ENCODE peak calls at places on chromosome 12, in seven cellular contexts. One of them, this sample, is unnamed.

GRCh38 chr12:39671898-39672875 is 52.6 kb upstream of the ABCD2 start:
- ATAC-seq in stimulated activated naive CD8-positive, alpha-beta T cell treated with anti-CD3 and anti-CD28 coated beads, Interleukin-15, Interleukin-2, amounts not matched to agents 100 U/mL and 50 U/mL, for 24 hours: peak
- ATAC-seq in lower lobe of right lung: peak
- ATAC-seq in HepG2: peak
- ATAC-seq in activated naive CD8-positive, alpha-beta T cell treated with anti-CD3 and anti-CD28 coated beads, Interleukin-2, amount 50 U/mL, for 24 hours: peak
- ATAC-seq in naive thymus-derived CD4-positive, alpha-beta T cell: no peak
- ATAC-seq in T-cell: no peak
- ATAC-seq in this sample: no peak

GRCh38 chr12:1339608-1340319 is 254.6 kb downstream of the FBXL14 start:
- ATAC-seq in T-cell: no peak
- ATAC-seq in lower lobe of right lung: no peak
- ATAC-seq in activated naive CD8-positive, alpha-beta T cell treated with anti-CD3 and anti-CD28 coated beads, Interleukin-2, amount 50 U/mL, for 24 hours: no peak
- ATAC-seq in HepG2: peak
- ATAC-seq in naive thymus-derived CD4-positive, alpha-beta T cell: no peak
- ATAC-seq in stimulated activated naive CD8-positive, alpha-beta T cell treated with anti-CD3 and anti-CD28 coated beads, Interleukin-15, Interleukin-2, amounts not matched to agents 100 U/mL and 50 U/mL, for 24 hours: no peak
- ATAC-seq in this sample: no peak

GRCh38 chr12:14289596-14289995 is 75.9 kb upstream of the ATF7IP start:
- ATAC-seq in T-cell: no peak
- ATAC-seq in naive thymus-derived CD4-positive, alpha-beta T cell: no peak
- ATAC-seq in activated naive CD8-positive, alpha-beta T cell treated with anti-CD3 and anti-CD28 coated beads, Interleukin-2, amount 50 U/mL, for 24 hours: no peak
- ATAC-seq in HepG2: no peak
- ATAC-seq in lower lobe of right lung: no peak
- ATAC-seq in stimulated activated naive CD8-positive, alpha-beta T cell treated with anti-CD3 and anti-CD28 coated beads, Interleukin-15, Interleukin-2, amounts not matched to agents 100 U/mL and 50 U/mL, for 24 hours: no peak
- ATAC-seq in this sample: no peak

GRCh38 chr12:123050331-123050809 is 69.9 kb downstream of the ARL6IP4 start:
- ATAC-seq in HepG2: peak
- ATAC-seq in lower lobe of right lung: peak
- ATAC-seq in T-cell: no peak
- ATAC-seq in naive thymus-derived CD4-positive, alpha-beta T cell: no peak
- ATAC-seq in activated naive CD8-positive, alpha-beta T cell treated with anti-CD3 and anti-CD28 coated beads, Interleukin-2, amount 50 U/mL, for 24 hours: peak
- ATAC-seq in stimulated activated naive CD8-positive, alpha-beta T cell treated with anti-CD3 and anti-CD28 coated beads, Interleukin-15, Interleukin-2, amounts not matched to agents 100 U/mL and 50 U/mL, for 24 hours: peak
- ATAC-seq in this sample: peak

GRCh38 chr12:77531912-77532311 is 298.8 kb upstream of the NAV3 start:
- ATAC-seq in lower lobe of right lung: no peak
- ATAC-seq in stimulated activated naive CD8-positive, alpha-beta T cell treated with anti-CD3 and anti-CD28 coated beads, Interleukin-15, Interleukin-2, amounts not matched to agents 100 U/mL and 50 U/mL, for 24 hours: no peak
- ATAC-seq in activated naive CD8-positive, alpha-beta T cell treated with anti-CD3 and anti-CD28 coated beads, Interleukin-2, amount 50 U/mL, for 24 hours: no peak
- ATAC-seq in naive thymus-derived CD4-positive, alpha-beta T cell: no peak
- ATAC-seq in HepG2: no peak
- ATAC-seq in T-cell: no peak
- ATAC-seq in this sample: no peak

GRCh38 chr12:117789195-117789912 is 179.4 kb downstream of the KSR2 start:
- ATAC-seq in naive thymus-derived CD4-positive, alpha-beta T cell: no peak
- ATAC-seq in activated naive CD8-positive, alpha-beta T cell treated with anti-CD3 and anti-CD28 coated beads, Interleukin-2, amount 50 U/mL, for 24 hours: no peak
- ATAC-seq in HepG2: no peak
- ATAC-seq in stimulated activated naive CD8-positive, alpha-beta T cell treated with anti-CD3 and anti-CD28 coated beads, Interleukin-15, Interleukin-2, amounts not matched to agents 100 U/mL and 50 U/mL, for 24 hours: no peak
- ATAC-seq in T-cell: no peak
- ATAC-seq in lower lobe of right lung: no peak
- ATAC-seq in this sample: no peak

GRCh38 chr12:53047221-53048032 is 2.4 kb upstream of the TNS2 start:
- ATAC-seq in naive thymus-derived CD4-positive, alpha-beta T cell: peak
- ATAC-seq in lower lobe of right lung: peak
- ATAC-seq in stimulated activated naive CD8-positive, alpha-beta T cell treated with anti-CD3 and anti-CD28 coated beads, Interleukin-15, Interleukin-2, amounts not matched to agents 100 U/mL and 50 U/mL, for 24 hours: peak
- ATAC-seq in HepG2: peak
- ATAC-seq in activated naive CD8-positive, alpha-beta T cell treated with anti-CD3 and anti-CD28 coated beads, Interleukin-2, amount 50 U/mL, for 24 hours: peak
- ATAC-seq in T-cell: peak
- ATAC-seq in this sample: peak

GRCh38 chr12:113207621-113208040 is 13.6 kb upstream of the TPCN1 start:
- ATAC-seq in activated naive CD8-positive, alpha-beta T cell treated with anti-CD3 and anti-CD28 coated beads, Interleukin-2, amount 50 U/mL, for 24 hours: no peak
- ATAC-seq in T-cell: peak
- ATAC-seq in naive thymus-derived CD4-positive, alpha-beta T cell: peak
- ATAC-seq in stimulated activated naive CD8-positive, alpha-beta T cell treated with anti-CD3 and anti-CD28 coated beads, Interleukin-15, Interleukin-2, amounts not matched to agents 100 U/mL and 50 U/mL, for 24 hours: no peak
- ATAC-seq in lower lobe of right lung: no peak
- ATAC-seq in HepG2: no peak
- ATAC-seq in this sample: no peak

GRCh38 chr12:23495472-23495871 is 454.0 kb downstream of the SOX5 start:
- ATAC-seq in stimulated activated naive CD8-positive, alpha-beta T cell treated with anti-CD3 and anti-CD28 coated beads, Interleukin-15, Interleukin-2, amounts not matched to agents 100 U/mL and 50 U/mL, for 24 hours: no peak
- ATAC-seq in T-cell: no peak
- ATAC-seq in naive thymus-derived CD4-positive, alpha-beta T cell: no peak
- ATAC-seq in activated naive CD8-positive, alpha-beta T cell treated with anti-CD3 and anti-CD28 coated beads, Interleukin-2, amount 50 U/mL, for 24 hours: no peak
- ATAC-seq in HepG2: no peak
- ATAC-seq in lower lobe of right lung: no peak
- ATAC-seq in this sample: no peak

GRCh38 chr12:105292705-105293104 is 37.8 kb upstream of the C12orf75 start:
- ATAC-seq in activated naive CD8-positive, alpha-beta T cell treated with anti-CD3 and anti-CD28 coated beads, Interleukin-2, amount 50 U/mL, for 24 hours: no peak
- ATAC-seq in lower lobe of right lung: no peak
- ATAC-seq in T-cell: no peak
- ATAC-seq in HepG2: no peak
- ATAC-seq in stimulated activated naive CD8-positive, alpha-beta T cell treated with anti-CD3 and anti-CD28 coated beads, Interleukin-15, Interleukin-2, amounts not matched to agents 100 U/mL and 50 U/mL, for 24 hours: no peak
- ATAC-seq in naive thymus-derived CD4-positive, alpha-beta T cell: no peak
- ATAC-seq in this sample: no peak

GRCh38 chr12:122172262-122172939 is 1.6 kb downstream of the IL31 start:
- ATAC-seq in HepG2: peak
- ATAC-seq in lower lobe of right lung: no peak
- ATAC-seq in T-cell: no peak
- ATAC-seq in stimulated activated naive CD8-positive, alpha-beta T cell treated with anti-CD3 and anti-CD28 coated beads, Interleukin-15, Interleukin-2, amounts not matched to agents 100 U/mL and 50 U/mL, for 24 hours: no peak
- ATAC-seq in activated naive CD8-positive, alpha-beta T cell treated with anti-CD3 and anti-CD28 coated beads, Interleukin-2, amount 50 U/mL, for 24 hours: no peak
- ATAC-seq in naive thymus-derived CD4-positive, alpha-beta T cell: no peak
- ATAC-seq in this sample: no peak

GRCh38 chr12:123954647-123955350 is 17.8 kb downstream of the CCDC92 start:
- ATAC-seq in stimulated activated naive CD8-positive, alpha-beta T cell treated with anti-CD3 and anti-CD28 coated beads, Interleukin-15, Interleukin-2, amounts not matched to agents 100 U/mL and 50 U/mL, for 24 hours: no peak
- ATAC-seq in HepG2: no peak
- ATAC-seq in T-cell: no peak
- ATAC-seq in lower lobe of right lung: no peak
- ATAC-seq in naive thymus-derived CD4-positive, alpha-beta T cell: no peak
- ATAC-seq in activated naive CD8-positive, alpha-beta T cell treated with anti-CD3 and anti-CD28 coated beads, Interleukin-2, amount 50 U/mL, for 24 hours: no peak
- ATAC-seq in this sample: no peak

GRCh38 chr12:93848453-93849120 is 171.4 kb downstream of the CRADD start:
- ATAC-seq in T-cell: peak
- ATAC-seq in HepG2: no peak
- ATAC-seq in naive thymus-derived CD4-positive, alpha-beta T cell: peak
- ATAC-seq in stimulated activated naive CD8-positive, alpha-beta T cell treated with anti-CD3 and anti-CD28 coated beads, Interleukin-15, Interleukin-2, amounts not matched to agents 100 U/mL and 50 U/mL, for 24 hours: no peak
- ATAC-seq in activated naive CD8-positive, alpha-beta T cell treated with anti-CD3 and anti-CD28 coated beads, Interleukin-2, amount 50 U/mL, for 24 hours: no peak
- ATAC-seq in lower lobe of right lung: peak
- ATAC-seq in this sample: no peak

GRCh38 chr12:6067152-6067916 is 57.1 kb downstream of the VWF start:
- ATAC-seq in naive thymus-derived CD4-positive, alpha-beta T cell: no peak
- ATAC-seq in stimulated activated naive CD8-positive, alpha-beta T cell treated with anti-CD3 and anti-CD28 coated beads, Interleukin-15, Interleukin-2, amounts not matched to agents 100 U/mL and 50 U/mL, for 24 hours: no peak
- ATAC-seq in lower lobe of right lung: no peak
- ATAC-seq in T-cell: no peak
- ATAC-seq in HepG2: peak
- ATAC-seq in activated naive CD8-positive, alpha-beta T cell treated with anti-CD3 and anti-CD28 coated beads, Interleukin-2, amount 50 U/mL, for 24 hours: no peak
- ATAC-seq in this sample: no peak

GRCh38 chr12:112217647-112218046 is 92.3 kb downstream of the TRAFD1 start:
- ATAC-seq in HepG2: no peak
- ATAC-seq in stimulated activated naive CD8-positive, alpha-beta T cell treated with anti-CD3 and anti-CD28 coated beads, Interleukin-15, Interleukin-2, amounts not matched to agents 100 U/mL and 50 U/mL, for 24 hours: no peak
- ATAC-seq in activated naive CD8-positive, alpha-beta T cell treated with anti-CD3 and anti-CD28 coated beads, Interleukin-2, amount 50 U/mL, for 24 hours: no peak
- ATAC-seq in naive thymus-derived CD4-positive, alpha-beta T cell: no peak
- ATAC-seq in lower lobe of right lung: no peak
- ATAC-seq in T-cell: no peak
- ATAC-seq in this sample: no peak

GRCh38 chr12:5258498-5258897 is 173.4 kb upstream of the NTF3 start:
- ATAC-seq in lower lobe of right lung: peak
- ATAC-seq in T-cell: no peak
- ATAC-seq in naive thymus-derived CD4-positive, alpha-beta T cell: no peak
- ATAC-seq in HepG2: no peak
- ATAC-seq in stimulated activated naive CD8-positive, alpha-beta T cell treated with anti-CD3 and anti-CD28 coated beads, Interleukin-15, Interleukin-2, amounts not matched to agents 100 U/mL and 50 U/mL, for 24 hours: no peak
- ATAC-seq in activated naive CD8-positive, alpha-beta T cell treated with anti-CD3 and anti-CD28 coated beads, Interleukin-2, amount 50 U/mL, for 24 hours: no peak
- ATAC-seq in this sample: no peak

GRCh38 chr12:82522762-82523161 is 163.9 kb upstream of the TMTC2 start:
- ATAC-seq in T-cell: no peak
- ATAC-seq in naive thymus-derived CD4-positive, alpha-beta T cell: no peak
- ATAC-seq in HepG2: no peak
- ATAC-seq in activated naive CD8-positive, alpha-beta T cell treated with anti-CD3 and anti-CD28 coated beads, Interleukin-2, amount 50 U/mL, for 24 hours: no peak
- ATAC-seq in lower lobe of right lung: no peak
- ATAC-seq in stimulated activated naive CD8-positive, alpha-beta T cell treated with anti-CD3 and anti-CD28 coated beads, Interleukin-15, Interleukin-2, amounts not matched to agents 100 U/mL and 50 U/mL, for 24 hours: no peak
- ATAC-seq in this sample: no peak

GRCh38 chr12:45623221-45623620 is 106.3 kb upstream of the ARID2 start:
- ATAC-seq in naive thymus-derived CD4-positive, alpha-beta T cell: no peak
- ATAC-seq in activated naive CD8-positive, alpha-beta T cell treated with anti-CD3 and anti-CD28 coated beads, Interleukin-2, amount 50 U/mL, for 24 hours: no peak
- ATAC-seq in stimulated activated naive CD8-positive, alpha-beta T cell treated with anti-CD3 and anti-CD28 coated beads, Interleukin-15, Interleukin-2, amounts not matched to agents 100 U/mL and 50 U/mL, for 24 hours: no peak
- ATAC-seq in lower lobe of right lung: no peak
- ATAC-seq in T-cell: no peak
- ATAC-seq in HepG2: no peak
- ATAC-seq in this sample: no peak

GRCh38 chr12:97757431-97758091 is 295.0 kb downstream of the RMST start:
- ATAC-seq in T-cell: no peak
- ATAC-seq in activated naive CD8-positive, alpha-beta T cell treated with anti-CD3 and anti-CD28 coated beads, Interleukin-2, amount 50 U/mL, for 24 hours: no peak
- ATAC-seq in naive thymus-derived CD4-positive, alpha-beta T cell: no peak
- ATAC-seq in stimulated activated naive CD8-positive, alpha-beta T cell treated with anti-CD3 and anti-CD28 coated beads, Interleukin-15, Interleukin-2, amounts not matched to agents 100 U/mL and 50 U/mL, for 24 hours: no peak
- ATAC-seq in HepG2: no peak
- ATAC-seq in lower lobe of right lung: no peak
- ATAC-seq in this sample: no peak

GRCh38 chr12:120466560-120467315 is 2.8 kb downstream of the SRSF9 start:
- ATAC-seq in activated naive CD8-positive, alpha-beta T cell treated with anti-CD3 and anti-CD28 coated beads, Interleukin-2, amount 50 U/mL, for 24 hours: no peak
- ATAC-seq in stimulated activated naive CD8-positive, alpha-beta T cell treated with anti-CD3 and anti-CD28 coated beads, Interleukin-15, Interleukin-2, amounts not matched to agents 100 U/mL and 50 U/mL, for 24 hours: no peak
- ATAC-seq in naive thymus-derived CD4-positive, alpha-beta T cell: no peak
- ATAC-seq in lower lobe of right lung: no peak
- ATAC-seq in HepG2: peak
- ATAC-seq in T-cell: no peak
- ATAC-seq in this sample: no peak

GRCh38 chr12:120455302-120455701 is 9.1 kb downstream of the GATC start:
- ATAC-seq in activated naive CD8-positive, alpha-beta T cell treated with anti-CD3 and anti-CD28 coated beads, Interleukin-2, amount 50 U/mL, for 24 hours: no peak
- ATAC-seq in T-cell: no peak
- ATAC-seq in HepG2: no peak
- ATAC-seq in naive thymus-derived CD4-positive, alpha-beta T cell: no peak
- ATAC-seq in stimulated activated naive CD8-positive, alpha-beta T cell treated with anti-CD3 and anti-CD28 coated beads, Interleukin-15, Interleukin-2, amounts not matched to agents 100 U/mL and 50 U/mL, for 24 hours: no peak
- ATAC-seq in lower lobe of right lung: no peak
- ATAC-seq in this sample: no peak

GRCh38 chr12:38056701-38057689 is 259.6 kb upstream of the ALG10B start:
- ATAC-seq in stimulated activated naive CD8-positive, alpha-beta T cell treated with anti-CD3 and anti-CD28 coated beads, Interleukin-15, Interleukin-2, amounts not matched to agents 100 U/mL and 50 U/mL, for 24 hours: no peak
- ATAC-seq in HepG2: no peak
- ATAC-seq in naive thymus-derived CD4-positive, alpha-beta T cell: no peak
- ATAC-seq in activated naive CD8-positive, alpha-beta T cell treated with anti-CD3 and anti-CD28 coated beads, Interleukin-2, amount 50 U/mL, for 24 hours: no peak
- ATAC-seq in T-cell: no peak
- ATAC-seq in lower lobe of right lung: no peak
- ATAC-seq in this sample: no peak

GRCh38 chr12:54650884-54651283 is 2.7 kb upstream of the DCD start:
- ATAC-seq in HepG2: no peak
- ATAC-seq in activated naive CD8-positive, alpha-beta T cell treated with anti-CD3 and anti-CD28 coated beads, Interleukin-2, amount 50 U/mL, for 24 hours: no peak
- ATAC-seq in stimulated activated naive CD8-positive, alpha-beta T cell treated with anti-CD3 and anti-CD28 coated beads, Interleukin-15, Interleukin-2, amounts not matched to agents 100 U/mL and 50 U/mL, for 24 hours: no peak
- ATAC-seq in T-cell: no peak
- ATAC-seq in lower lobe of right lung: no peak
- ATAC-seq in naive thymus-derived CD4-positive, alpha-beta T cell: no peak
- ATAC-seq in this sample: no peak

This sample was measured in activated T-helper 17 cell treated with anti-CD3 and anti-CD28 coated beads, Interleukin-2, amount 50 U/mL, for 72 hours.